ENCODE peak calls at places on chromosome 15, in five cellular contexts. F, C, M, K and E are unnamed samples.

GRCh38 chr15:93141373-93141790 is 52.4 kb upstream of the RGMA start:
- DNase-seq in F (peak; percentile 88), C (no peak), M (no peak), K (no peak), E (no peak)

GRCh38 chr15:45795487-45796069 is 160.7 kb downstream of the SQOR start:
- DNase-seq in C (peak; percentile 18), F (peak; percentile 32), K (peak; percentile 88), M (peak; percentile 24), E (peak; percentile 3)

GRCh38 chr15:98760112-98760826 is 111.9 kb downstream of the IGF1R start:
- DNase-seq in K (no peak), M (no peak), C (no peak), F (no peak), E (no peak)

GRCh38 chr15:69034352-69034751 is 19.9 kb downstream of the NOX5 start:
- DNase-seq in K (no peak), F (no peak), M (peak; percentile 62), C (no peak), E (peak; percentile 79)

GRCh38 chr15:50260969-50261496 is 4.5 kb downstream of the HDC start:
- DNase-seq in C (no peak), F (peak; percentile 60), K (no peak), M (no peak), E (no peak)

GRCh38 chr15:94324117-94324826 is 92.9 kb downstream of the MCTP2 start:
- DNase-seq in M (peak; percentile 33), C (peak; percentile 54), F (peak; percentile 76), K (peak; percentile 70), E (no peak)

GRCh38 chr15:90264649-90265048 is 823 bp upstream of the NGRN start:
- DNase-seq in C (no peak), M (no peak), F (peak; percentile 80), K (no peak), E (no peak)

GRCh38 chr15:92714071-92714456 is 58.5 kb upstream of the FAM174B start:
- DNase-seq in F (no peak), K (peak; percentile 67), M (peak; percentile 20), C (no peak), E (no peak)

GRCh38 chr15:101439920-101440319 is 49.6 kb downstream of the PCSK6 start:
- DNase-seq in F (no peak), M (no peak), K (no peak), C (no peak), E (no peak)

GRCh38 chr15:52546031-52546751 is 17.5 kb upstream of the MYO5A start:
- DNase-seq in C (no peak), M (no peak), K (no peak), F (peak; percentile 70), E (no peak)

GRCh38 chr15:35141743-35142356 is 56.8 kb upstream of the NANOGP8 start:
- DNase-seq in C (no peak), K (no peak), M (peak; percentile 17), F (peak; percentile 17), E (peak; percentile 73)

GRCh38 chr15:59053482-59053881 is 51.5 kb upstream of the CCNB2 start:
- DNase-seq in C (no peak), K (no peak), F (peak; percentile 67), M (no peak), E (no peak)

GRCh38 chr15:42499888-42500609 is 4.6 kb downstream of the SNAP23 start:
- DNase-seq in K (no peak), F (no peak), C (no peak), M (peak; percentile 30), E (no peak)

GRCh38 chr15:62782100-62782791 is 260.3 kb upstream of the TPM1 start:
- DNase-seq in K (peak; percentile 83), C (peak; percentile 30), M (peak; percentile 75), F (no peak), E (no peak)